ENCODE peak calls at places on chromosomes 3 and 15, in seven cellular contexts. Z is T-cell; P is naive B cell; U is activated naive CD8-positive, alpha-beta T cell treated with anti-CD3 and anti-CD28 coated beads, Interleukin-2, amount 50 U/mL, for 24 hours; F is activated CD4-positive, alpha-beta T cell treated with anti-CD3 and anti-CD28 coated beads for 36 hours; V is lower lobe of right lung; Y is CD4-positive, alpha-beta T cell. K is an unnamed sample.
A peak's percentile ranks its signal among the peaks of the same experiment; 100 is the strongest.

GRCh38 chr15:70701891-70702568 is 61.3 kb downstream of the UACA start:
- ATAC-seq in Z (no peak), P (no peak), U (no peak), F (no peak), V (no peak), Y (no peak), K (no peak)

GRCh38 chr15:53454843-53455721 is 304.4 kb downstream of the WDR72 start:
- ATAC-seq in Z (no peak), P (no peak), U (no peak), F (no peak), V (no peak), Y (no peak), K (no peak)

GRCh38 chr15:85604194-85604593 is 190.5 kb downstream of the KLHL25 start:
- ATAC-seq in Z (no peak), P (no peak), U (no peak), F (peak; percentile 27), V (no peak), Y (no peak), K (no peak)

GRCh38 chr3:133209871-133210550 is 171.8 kb downstream of the TMEM108 start:
- ATAC-seq in Z (no peak), P (no peak), U (peak; percentile 66), F (peak; percentile 87), V (no peak), Y (no peak), K (peak; percentile 55)

GRCh38 chr15:36591534-36592411 is 12.3 kb downstream of the CDIN1 start:
- ATAC-seq in Z (no peak), P (no peak), U (no peak), F (no peak), V (no peak), Y (no peak), K (no peak)

GRCh38 chr15:69719527-69719926 is 266.9 kb downstream of the RPLP1 start:
- ATAC-seq in Z (peak; percentile 72), P (peak; percentile 91), U (peak; percentile 85), F (peak; percentile 89), V (peak; percentile 84), Y (peak; percentile 81), K (peak; percentile 89)

GRCh38 chr3:47440131-47440530 is 35.6 kb downstream of the SCAP start:
- ATAC-seq in Z (no peak), P (no peak), U (no peak), F (no peak), V (no peak), Y (no peak), K (no peak)

GRCh38 chr3:133412511-133413165 is 12.8 kb downstream of the BFSP2 start:
- ATAC-seq in Z (no peak), P (no peak), U (no peak), F (no peak), V (peak; percentile 12), Y (no peak), K (peak; percentile 45)

GRCh38 chr3:28151608-28152228 is 89.7 kb upstream of the CMC1 start:
- ATAC-seq in Z (no peak), P (no peak), U (no peak), F (peak; percentile 57), V (no peak), Y (no peak), K (no peak)

GRCh38 chr15:54307926-54308325 is 329.7 kb downstream of the UNC13C start:
- ATAC-seq in Z (no peak), P (no peak), U (no peak), F (no peak), V (no peak), Y (no peak), K (no peak)

GRCh38 chr15:86311568-86312280 is 232.1 kb downstream of the AGBL1 start:
- ATAC-seq in Z (no peak), P (no peak), U (no peak), F (peak; percentile 70), V (no peak), Y (no peak), K (no peak)

GRCh38 chr3:195769551-195769950 is 42.2 kb downstream of the MUC4 start:
- ATAC-seq in Z (no peak), P (no peak), U (no peak), F (no peak), V (no peak), Y (no peak), K (no peak)

GRCh38 chr15:68227806-68228142 is 1.8 kb downstream of the CLN6 start:
- ATAC-seq in Z (no peak), P (no peak), U (no peak), F (no peak), V (no peak), Y (no peak), K (no peak)

GRCh38 chr3:152021951-152022461 is 148.6 kb downstream of the SUCNR1 start:
- ATAC-seq in Z (no peak), P (no peak), U (peak; percentile 91), F (peak; percentile 91), V (peak; percentile 67), Y (no peak), K (peak; percentile 78)

GRCh38 chr3:139258276-139258675 is 85.5 kb upstream of the MRPS22 start:
- ATAC-seq in Z (no peak), P (no peak), U (no peak), F (no peak), V (no peak), Y (no peak), K (no peak)

GRCh38 chr15:89117790-89118189 is 29.5 kb downstream of the ABHD2 start:
- ATAC-seq in Z (no peak), P (no peak), U (no peak), F (peak; percentile 30), V (no peak), Y (no peak), K (no peak)

GRCh38 chr3:196796317-196796716 is 56.7 kb downstream of the PAK2 start:
- ATAC-seq in Z (no peak), P (no peak), U (no peak), F (no peak), V (no peak), Y (no peak), K (no peak)

GRCh38 chr15:77179541-77179998 is 108.7 kb upstream of the TSPAN3 start:
- ATAC-seq in Z (peak; percentile 57), P (no peak), U (peak; percentile 69), F (peak; percentile 79), V (peak; percentile 21), Y (no peak), K (peak; percentile 50)

GRCh38 chr3:192410684-192410960 is 316.7 kb downstream of the FGF12 start:
- ATAC-seq in Z (no peak), P (no peak), U (no peak), F (no peak), V (no peak), Y (no peak), K (no peak)

GRCh38 chr3:31705726-31706125 is 173.0 kb downstream of the STT3B start:
- ATAC-seq in Z (no peak), P (no peak), U (no peak), F (no peak), V (no peak), Y (no peak), K (no peak)

GRCh38 chr3:72891053-72891855 is 3.4 kb downstream of the GXYLT2 start:
- ATAC-seq in Z (no peak), P (no peak), U (no peak), F (no peak), V (peak; percentile 50), Y (no peak), K (no peak)

GRCh38 chr15:78228356-78228996 is 5.9 kb downstream of the ACSBG1 start:
- ATAC-seq in Z (no peak), P (no peak), U (no peak), F (no peak), V (no peak), Y (no peak), K (no peak)

GRCh38 chr3:134260984-134261383 is 10.3 kb upstream of the RYK start:
- ATAC-seq in Z (no peak), P (no peak), U (no peak), F (no peak), V (no peak), Y (no peak), K (no peak)

GRCh38 chr3:16838561-16838960 is 46.2 kb upstream of the PLCL2 start:
- ATAC-seq in Z (no peak), P (no peak), U (no peak), F (no peak), V (no peak), Y (no peak), K (no peak)

GRCh38 chr3:97895216-97895615 is 73.4 kb downstream of the CRYBG3 start:
- ATAC-seq in Z (no peak), P (no peak), U (no peak), F (no peak), V (no peak), Y (no peak), K (no peak)

GRCh38 chr3:114093596-114093995 is 37.1 kb downstream of the QTRT2 start:
- ATAC-seq in Z (no peak), P (no peak), U (no peak), F (no peak), V (no peak), Y (no peak), K (no peak)

GRCh38 chr3:53234130-53234840 is 21.5 kb downstream of the TKT start:
- ATAC-seq in Z (no peak), P (no peak), U (no peak), F (no peak), V (no peak), Y (no peak), K (no peak)

GRCh38 chr15:65804252-65804931 is 12.3 kb upstream of the DENND4A start:
- ATAC-seq in Z (no peak), P (no peak), U (no peak), F (peak; percentile 15), V (peak; percentile 74), Y (no peak), K (no peak)

GRCh38 chr3:87084868-87085267 is 93.9 kb upstream of the VGLL3 start:
- ATAC-seq in Z (no peak), P (no peak), U (no peak), F (peak; percentile 55), V (no peak), Y (no peak), K (no peak)

GRCh38 chr3:183254816-183255730 is 2.0 kb downstream of the B3GNT5 start:
- ATAC-seq in Z (no peak), P (peak; percentile 8), U (peak; percentile 53), F (peak; percentile 12), V (no peak), Y (no peak), K (no peak)

GRCh38 chr15:66766282-66767228 is 64.5 kb downstream of the SMAD6 start:
- ATAC-seq in Z (no peak), P (no peak), U (peak; percentile 40), F (no peak), V (no peak), Y (no peak), K (no peak)

GRCh38 chr3:78258798-78259197 is 1218.9 kb downstream of the ROBO2 start:
- ATAC-seq in Z (no peak), P (no peak), U (no peak), F (no peak), V (no peak), Y (no peak), K (no peak)

GRCh38 chr3:117622130-117622841 is 912.7 kb downstream of the TUSC7 start:
- ATAC-seq in Z (no peak), P (no peak), U (no peak), F (no peak), V (no peak), Y (no peak), K (no peak)

GRCh38 chr15:63605036-63605435 is 7.8 kb downstream of the FBXL22 start:
- ATAC-seq in Z (no peak), P (no peak), U (no peak), F (no peak), V (no peak), Y (no peak), K (no peak)

GRCh38 chr3:146138904-146139303 is 22.1 kb downstream of the PLOD2 start:
- ATAC-seq in Z (no peak), P (no peak), U (no peak), F (no peak), V (no peak), Y (no peak), K (no peak)

GRCh38 chr3:76668653-76669052 is 371.2 kb upstream of the ROBO2 start:
- ATAC-seq in Z (no peak), P (no peak), U (no peak), F (no peak), V (no peak), Y (no peak), K (no peak)

GRCh38 chr3:181105636-181106035 is 116.1 kb upstream of the DNAJC19 start:
- ATAC-seq in Z (no peak), P (no peak), U (no peak), F (no peak), V (no peak), Y (no peak), K (no peak)